ENCODE peak calls at places on chromosomes 3 and 15, in nine cellular contexts. One of them, this sample, is unnamed.

GRCh38 chr15:55884223-55884622 is 109.2 kb downstream of the NEDD4 start:
- DNase-seq in stomach: no peak
- DNase-seq in brain microvascular endothelial cell: no peak
- DNase-seq in OCI-LY7: no peak
- DNase-seq in ovary: no peak
- DNase-seq in tibial artery: no peak
- DNase-seq in upper lobe of left lung: no peak
- DNase-seq in upper lobe of right lung: no peak
- DNase-seq in CD8-positive, alpha-beta T cell: no peak
- DNase-seq in this sample: no peak

GRCh38 chr15:65836665-65837064 is 32.6 kb upstream of the RAB11A start:
- DNase-seq in tibial artery: no peak
- DNase-seq in upper lobe of right lung: no peak
- DNase-seq in OCI-LY7: no peak
- DNase-seq in upper lobe of left lung: no peak
- DNase-seq in ovary: no peak
- DNase-seq in CD8-positive, alpha-beta T cell: no peak
- DNase-seq in brain microvascular endothelial cell: no peak
- DNase-seq in stomach: no peak
- DNase-seq in this sample: no peak

GRCh38 chr3:16476636-16477035 is 36.9 kb downstream of the RFTN1 start:
- DNase-seq in CD8-positive, alpha-beta T cell: no peak
- DNase-seq in upper lobe of left lung: no peak
- DNase-seq in ovary: no peak
- DNase-seq in brain microvascular endothelial cell: peak; percentile 93
- DNase-seq in OCI-LY7: no peak
- DNase-seq in tibial artery: no peak
- DNase-seq in upper lobe of right lung: no peak
- DNase-seq in stomach: no peak
- DNase-seq in this sample: no peak

GRCh38 chr3:34131091-34131490 is 332.7 kb downstream of the PDCD6IP start:
- DNase-seq in stomach: no peak
- DNase-seq in brain microvascular endothelial cell: peak; percentile 22
- DNase-seq in OCI-LY7: no peak
- DNase-seq in tibial artery: no peak
- DNase-seq in upper lobe of left lung: no peak
- DNase-seq in CD8-positive, alpha-beta T cell: no peak
- DNase-seq in upper lobe of right lung: no peak
- DNase-seq in ovary: no peak
- DNase-seq in this sample: no peak

GRCh38 chr3:196639517-196640500 is at the start of gene NRROS:
- DNase-seq in ovary: no peak
- DNase-seq in OCI-LY7: peak; percentile 89
- DNase-seq in tibial artery: peak; percentile 70
- DNase-seq in brain microvascular endothelial cell: peak; percentile 32
- DNase-seq in upper lobe of left lung: peak; percentile 93
- DNase-seq in CD8-positive, alpha-beta T cell: peak; percentile 46
- DNase-seq in stomach: peak; percentile 65
- DNase-seq in upper lobe of right lung: peak; percentile 86
- DNase-seq in this sample: peak; percentile 56

GRCh38 chr3:49119439-49119838 is 1.2 kb downstream of the USP19 start:
- DNase-seq in stomach: no peak
- DNase-seq in upper lobe of left lung: no peak
- DNase-seq in tibial artery: no peak
- DNase-seq in CD8-positive, alpha-beta T cell: no peak
- DNase-seq in brain microvascular endothelial cell: no peak
- DNase-seq in upper lobe of right lung: no peak
- DNase-seq in ovary: no peak
- DNase-seq in OCI-LY7: no peak
- DNase-seq in this sample: no peak

GRCh38 chr3:135927170-135927569 is 38.4 kb upstream of the PPP2R3A start:
- DNase-seq in CD8-positive, alpha-beta T cell: no peak
- DNase-seq in stomach: no peak
- DNase-seq in OCI-LY7: no peak
- DNase-seq in upper lobe of left lung: no peak
- DNase-seq in ovary: no peak
- DNase-seq in tibial artery: no peak
- DNase-seq in brain microvascular endothelial cell: no peak
- DNase-seq in upper lobe of right lung: no peak
- DNase-seq in this sample: no peak

GRCh38 chr3:3038201-3038991 is 71.8 kb downstream of the IL5RA start:
- DNase-seq in upper lobe of left lung: peak; percentile 10
- DNase-seq in stomach: no peak
- DNase-seq in ovary: no peak
- DNase-seq in brain microvascular endothelial cell: no peak
- DNase-seq in tibial artery: peak; percentile 23
- DNase-seq in OCI-LY7: no peak
- DNase-seq in upper lobe of right lung: no peak
- DNase-seq in CD8-positive, alpha-beta T cell: no peak
- DNase-seq in this sample: no peak

GRCh38 chr15:83764201-83764839 is 110.4 kb downstream of the ADAMTSL3 start:
- DNase-seq in upper lobe of left lung: no peak
- DNase-seq in OCI-LY7: no peak
- DNase-seq in tibial artery: no peak
- DNase-seq in ovary: no peak
- DNase-seq in brain microvascular endothelial cell: no peak
- DNase-seq in stomach: no peak
- DNase-seq in upper lobe of right lung: no peak
- DNase-seq in CD8-positive, alpha-beta T cell: no peak
- DNase-seq in this sample: no peak

GRCh38 chr3:124890573-124891190 is 3.5 kb upstream of the ITGB5 start:
- DNase-seq in CD8-positive, alpha-beta T cell: no peak
- DNase-seq in ovary: no peak
- DNase-seq in tibial artery: no peak
- DNase-seq in brain microvascular endothelial cell: no peak
- DNase-seq in upper lobe of left lung: no peak
- DNase-seq in stomach: no peak
- DNase-seq in OCI-LY7: no peak
- DNase-seq in upper lobe of right lung: no peak
- DNase-seq in this sample: no peak

GRCh38 chr3:61864886-61865285 is 303.5 kb downstream of the PTPRG start:
- DNase-seq in stomach: no peak
- DNase-seq in brain microvascular endothelial cell: no peak
- DNase-seq in CD8-positive, alpha-beta T cell: no peak
- DNase-seq in upper lobe of right lung: no peak
- DNase-seq in tibial artery: no peak
- DNase-seq in ovary: no peak
- DNase-seq in OCI-LY7: no peak
- DNase-seq in upper lobe of left lung: no peak
- DNase-seq in this sample: no peak

GRCh38 chr3:129013491-129013891 is 12.4 kb downstream of the EFCC1 start:
- DNase-seq in OCI-LY7: no peak
- DNase-seq in CD8-positive, alpha-beta T cell: no peak
- DNase-seq in stomach: no peak
- DNase-seq in ovary: no peak
- DNase-seq in upper lobe of left lung: no peak
- DNase-seq in upper lobe of right lung: no peak
- DNase-seq in tibial artery: no peak
- DNase-seq in brain microvascular endothelial cell: no peak
- DNase-seq in this sample: no peak

GRCh38 chr3:102483556-102483955 is 48.7 kb downstream of the ZPLD1 start:
- DNase-seq in OCI-LY7: no peak
- DNase-seq in upper lobe of right lung: no peak
- DNase-seq in upper lobe of left lung: no peak
- DNase-seq in brain microvascular endothelial cell: no peak
- DNase-seq in tibial artery: no peak
- DNase-seq in stomach: no peak
- DNase-seq in ovary: no peak
- DNase-seq in CD8-positive, alpha-beta T cell: no peak
- DNase-seq in this sample: no peak

GRCh38 chr15:34616613-34617012 is 33.2 kb upstream of the GOLGA8B start:
- DNase-seq in upper lobe of right lung: no peak
- DNase-seq in stomach: no peak
- DNase-seq in upper lobe of left lung: no peak
- DNase-seq in tibial artery: no peak
- DNase-seq in CD8-positive, alpha-beta T cell: no peak
- DNase-seq in brain microvascular endothelial cell: peak; percentile 62
- DNase-seq in OCI-LY7: no peak
- DNase-seq in ovary: no peak
- DNase-seq in this sample: no peak

GRCh38 chr3:138297059-138297607 is 32.5 kb downstream of the NME9 start:
- DNase-seq in tibial artery: no peak
- DNase-seq in brain microvascular endothelial cell: no peak
- DNase-seq in OCI-LY7: no peak
- DNase-seq in stomach: no peak
- DNase-seq in upper lobe of left lung: no peak
- DNase-seq in CD8-positive, alpha-beta T cell: no peak
- DNase-seq in ovary: no peak
- DNase-seq in upper lobe of right lung: no peak
- DNase-seq in this sample: no peak

GRCh38 chr3:156609546-156609945 is 54.6 kb upstream of the SSR3 start:
- DNase-seq in upper lobe of left lung: no peak
- DNase-seq in ovary: no peak
- DNase-seq in tibial artery: no peak
- DNase-seq in CD8-positive, alpha-beta T cell: no peak
- DNase-seq in OCI-LY7: no peak
- DNase-seq in brain microvascular endothelial cell: no peak
- DNase-seq in stomach: no peak
- DNase-seq in upper lobe of right lung: no peak
- DNase-seq in this sample: no peak

GRCh38 chr15:80662129-80662528 is 33.0 kb upstream of the ABHD17C start:
- DNase-seq in OCI-LY7: peak; percentile 0
- DNase-seq in upper lobe of left lung: no peak
- DNase-seq in ovary: no peak
- DNase-seq in brain microvascular endothelial cell: no peak
- DNase-seq in tibial artery: no peak
- DNase-seq in stomach: no peak
- DNase-seq in upper lobe of right lung: no peak
- DNase-seq in CD8-positive, alpha-beta T cell: no peak
- DNase-seq in this sample: no peak

DNA sequence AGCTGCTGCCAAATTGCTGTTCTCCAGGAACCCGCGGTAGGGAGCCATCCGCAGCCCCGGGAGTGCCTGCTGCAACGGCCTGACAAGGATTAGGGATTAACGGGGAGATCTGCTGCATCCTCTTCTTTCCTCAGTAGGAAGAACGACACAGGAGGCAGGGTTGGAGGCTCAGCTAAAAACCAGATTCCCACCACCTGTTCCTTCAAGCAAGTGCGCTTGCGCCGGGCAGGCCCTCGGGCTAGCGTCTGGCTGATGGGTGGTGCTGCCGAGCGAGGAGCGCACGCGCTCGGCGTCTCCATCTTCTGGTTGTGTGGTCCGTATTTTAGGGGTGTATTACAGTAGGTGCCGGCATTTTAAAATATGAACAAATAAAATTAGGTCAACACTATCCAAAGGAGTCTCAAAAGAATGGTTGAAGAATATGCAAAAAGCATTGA is 25.4 kb upstream of the SLC25A26 start:
- DNase-seq in tibial artery: no peak
- DNase-seq in upper lobe of left lung: peak; percentile 83
- DNase-seq in CD8-positive, alpha-beta T cell: no peak
- DNase-seq in stomach: peak; percentile 66
- DNase-seq in OCI-LY7: no peak
- DNase-seq in brain microvascular endothelial cell: peak; percentile 29
- DNase-seq in ovary: peak; percentile 39
- DNase-seq in upper lobe of right lung: peak; percentile 71
- DNase-seq in this sample: peak; percentile 67
- TF ChIP-seq CTCF in tibial artery: no peak
- TF ChIP-seq CTCF in upper lobe of left lung: no peak
- TF ChIP-seq CTCF in CD8-positive, alpha-beta T cell: no peak
- TF ChIP-seq CTCF in stomach: no peak
- TF ChIP-seq CTCF in OCI-LY7: no peak
- TF ChIP-seq CTCF in brain microvascular endothelial cell: peak; percentile 37
- TF ChIP-seq CTCF in ovary: no peak
- TF ChIP-seq CTCF in upper lobe of right lung: no peak
- TF ChIP-seq CTCF in this sample: peak; percentile 43

GRCh38 chr15:50850003-50850402 is 58.5 kb upstream of the AP4E1 start:
- DNase-seq in ovary: no peak
- DNase-seq in brain microvascular endothelial cell: no peak
- DNase-seq in upper lobe of right lung: no peak
- DNase-seq in CD8-positive, alpha-beta T cell: no peak
- DNase-seq in OCI-LY7: no peak
- DNase-seq in upper lobe of left lung: no peak
- DNase-seq in stomach: no peak
- DNase-seq in tibial artery: no peak
- DNase-seq in this sample: no peak
- H3K4me3 ChIP-seq in ovary: no peak overlapping the region
- H3K4me3 ChIP-seq in brain microvascular endothelial cell: no peak overlapping the region
- H3K4me3 ChIP-seq in upper lobe of right lung: no peak overlapping the region
- H3K4me3 ChIP-seq in CD8-positive, alpha-beta T cell: no peak overlapping the region
- H3K4me3 ChIP-seq in OCI-LY7: no peak overlapping the region
- H3K4me3 ChIP-seq in upper lobe of left lung: no peak overlapping the region
- H3K4me3 ChIP-seq in stomach: no peak overlapping the region
- H3K4me3 ChIP-seq in tibial artery: no peak overlapping the region
- H3K4me3 ChIP-seq in this sample: no peak overlapping the region

DNA sequence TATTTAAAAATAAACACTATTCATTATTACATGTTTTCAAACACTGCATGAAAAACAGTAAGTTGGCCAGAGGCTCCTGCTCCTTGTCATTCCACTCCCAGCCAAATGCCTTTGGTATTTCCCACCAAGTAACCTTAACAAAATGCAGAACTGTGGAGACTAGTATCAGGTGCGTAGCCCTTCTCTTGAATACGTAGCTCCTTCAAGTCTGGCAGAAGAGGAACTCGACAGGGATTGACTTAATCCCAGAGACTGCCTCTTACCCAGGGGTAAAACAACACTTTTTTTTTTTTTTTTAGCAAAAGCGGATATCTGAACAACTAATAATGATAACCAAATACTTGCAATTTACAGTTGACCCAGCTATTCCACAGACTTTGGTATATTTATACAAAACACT is 738 bp downstream of the COMMD2 start:
- DNase-seq in OCI-LY7: peak; percentile 7
- DNase-seq in ovary: no peak
- DNase-seq in tibial artery: no peak
- DNase-seq in CD8-positive, alpha-beta T cell: no peak
- DNase-seq in upper lobe of right lung: no peak
- DNase-seq in brain microvascular endothelial cell: no peak
- DNase-seq in upper lobe of left lung: no peak
- DNase-seq in stomach: no peak
- DNase-seq in this sample: no peak
- H3K27ac ChIP-seq in OCI-LY7: no peak overlapping the region
- H3K27ac ChIP-seq in ovary: no peak overlapping the region
- H3K27ac ChIP-seq in tibial artery: peak overlapping the region; percentile 78
- H3K27ac ChIP-seq in CD8-positive, alpha-beta T cell: peak overlapping the region; percentile 74
- H3K27ac ChIP-seq in upper lobe of right lung: peak overlapping the region; percentile 83
- H3K27ac ChIP-seq in brain microvascular endothelial cell: no peak overlapping the region
- H3K27ac ChIP-seq in upper lobe of left lung: peak overlapping the region; percentile 87
- H3K27ac ChIP-seq in stomach: peak overlapping the region; percentile 86
- H3K27ac ChIP-seq in this sample: no peak overlapping the region

DNA sequence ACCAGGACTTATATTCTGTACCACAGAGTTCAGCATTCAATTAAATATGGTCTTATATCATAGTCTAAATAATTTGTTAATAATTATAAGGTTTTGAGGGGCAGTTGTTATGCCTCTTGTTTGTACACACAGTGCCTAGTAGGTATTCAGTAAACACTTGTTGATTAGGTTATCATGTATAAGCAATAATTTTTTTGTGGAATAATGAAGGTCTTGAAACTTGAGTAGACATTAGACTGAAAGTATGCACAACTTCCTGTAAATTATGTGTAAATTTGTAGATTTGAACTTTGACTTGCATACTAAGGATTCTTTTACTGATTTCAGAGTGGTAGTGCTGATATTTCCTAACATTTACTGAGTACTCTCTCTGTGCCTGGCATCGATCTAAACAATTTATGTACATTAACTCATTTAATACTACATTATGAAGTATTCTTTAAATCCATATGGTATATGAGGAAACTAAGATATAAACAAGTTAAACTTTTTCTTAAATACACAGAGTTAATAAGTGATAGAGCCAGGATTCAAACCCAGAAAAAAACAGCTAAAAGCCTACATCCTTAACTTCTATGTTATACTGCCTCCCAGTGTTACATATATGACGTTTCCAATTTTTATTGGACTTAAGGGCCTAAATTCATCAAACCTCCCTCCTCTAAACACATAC is 65.1 kb downstream of the GLCE start:
- DNase-seq in brain microvascular endothelial cell: no peak
- DNase-seq in upper lobe of right lung: no peak
- DNase-seq in upper lobe of left lung: no peak
- DNase-seq in CD8-positive, alpha-beta T cell: no peak
- DNase-seq in tibial artery: no peak
- DNase-seq in stomach: no peak
- DNase-seq in ovary: no peak
- DNase-seq in OCI-LY7: peak; percentile 9
- DNase-seq in this sample: no peak
- TF ChIP-seq CTCF in brain microvascular endothelial cell: peak; percentile 20
- TF ChIP-seq CTCF in upper lobe of right lung: peak; percentile 28
- TF ChIP-seq CTCF in upper lobe of left lung: no peak
- TF ChIP-seq CTCF in CD8-positive, alpha-beta T cell: no peak
- TF ChIP-seq CTCF in tibial artery: peak; percentile 21
- TF ChIP-seq CTCF in stomach: no peak
- TF ChIP-seq CTCF in ovary: no peak
- TF ChIP-seq CTCF in OCI-LY7: peak; percentile 55
- TF ChIP-seq CTCF in this sample: peak; percentile 37